ENCODE peak calls at places on chromosomes 12 and 14, in five cellular contexts. One of them, this sample, is unnamed.

GRCh38 chr12:59938190-59938962 is 342.5 kb downstream of the SLC16A7 start:
- DNase-seq in mucosa of gallbladder: no peak
- DNase-seq in CD8-positive, alpha-beta memory T cell: no peak
- DNase-seq in GF-D8: no peak
- DNase-seq in D341Med: no peak
- DNase-seq in this sample: no peak

GRCh38 chr14:52790011-52790755 is 1.2 kb downstream of the GNPNAT1 start:
- DNase-seq in GF-D8: no peak
- DNase-seq in CD8-positive, alpha-beta memory T cell: no peak
- DNase-seq in D341Med: no peak
- DNase-seq in mucosa of gallbladder: no peak
- DNase-seq in this sample: peak

GRCh38 chr14:52298795-52299194 is 15.3 kb upstream of the PTGER2 start:
- DNase-seq in CD8-positive, alpha-beta memory T cell: no peak
- DNase-seq in GF-D8: no peak
- DNase-seq in mucosa of gallbladder: no peak
- DNase-seq in D341Med: no peak
- DNase-seq in this sample: no peak

GRCh38 chr12:2017724-2018337 is 13.6 kb upstream of the DCP1B start:
- DNase-seq in CD8-positive, alpha-beta memory T cell: no peak
- DNase-seq in D341Med: no peak
- DNase-seq in GF-D8: no peak
- DNase-seq in mucosa of gallbladder: no peak
- DNase-seq in this sample: peak

GRCh38 chr12:21941522-21942376 is 523 bp upstream of the ABCC9 start:
- DNase-seq in mucosa of gallbladder: peak
- DNase-seq in GF-D8: no peak
- DNase-seq in D341Med: peak
- DNase-seq in CD8-positive, alpha-beta memory T cell: no peak
- DNase-seq in this sample: no peak

GRCh38 chr12:8917031-8917430 is 2.7 kb downstream of the PHC1 start:
- DNase-seq in CD8-positive, alpha-beta memory T cell: no peak
- DNase-seq in D341Med: no peak
- DNase-seq in GF-D8: no peak
- DNase-seq in mucosa of gallbladder: no peak
- DNase-seq in this sample: no peak

GRCh38 chr12:108565976-108566375 is 3.6 kb downstream of the ISCU start:
- DNase-seq in D341Med: peak
- DNase-seq in mucosa of gallbladder: peak
- DNase-seq in GF-D8: peak
- DNase-seq in CD8-positive, alpha-beta memory T cell: peak
- DNase-seq in this sample: peak

GRCh38 chr12:87439990-87440827 is 589.0 kb downstream of the C12orf50 start:
- DNase-seq in CD8-positive, alpha-beta memory T cell: no peak
- DNase-seq in GF-D8: no peak
- DNase-seq in D341Med: no peak
- DNase-seq in mucosa of gallbladder: peak
- DNase-seq in this sample: no peak

This sample was measured in NCI-H1417.